ENCODE peak calls at places on chromosomes 6 and 20, in six cellular contexts. K is small intestine, Y is GM23248, L is SK-N-SH, U is ovary, C is IMR-90. P is an unnamed sample.
A peak's percentile ranks its signal among the peaks of the same experiment; 100 is the strongest.

GRCh38 chr6:17869010-17869752 is 118.3 kb downstream of the KIF13A start:
- DNase-seq in K (no peak), Y (peak; percentile 75), L (peak; percentile 22), U (no peak), C (peak; percentile 77), P (peak; percentile 42)

GRCh38 chr6:74705451-74705850 is 500.4 kb downstream of the COL12A1 start:
- DNase-seq in K (no peak), Y (peak; percentile 40), L (no peak), U (no peak), C (peak; percentile 13), P (no peak)

GRCh38 chr6:33211136-33211535 is 2.8 kb downstream of the RING1 start:
- DNase-seq in K (no peak), Y (no peak), L (peak; percentile 11), U (no peak), C (no peak), P (no peak)

GRCh38 chr20:63101781-63102719 is 95.3 kb upstream of the BHLHE23 start:
- DNase-seq in K (peak; percentile 30), Y (peak; percentile 68), L (peak; percentile 67), U (peak; percentile 35), C (peak; percentile 24), P (peak; percentile 13)

GRCh38 chr6:38234934-38235678 is 404.6 kb downstream of the BTBD9 start:
- DNase-seq in K (no peak), Y (no peak), L (no peak), U (no peak), C (no peak), P (no peak)

GRCh38 chr20:53238121-53238660 is 266.0 kb downstream of the TSHZ2 start:
- DNase-seq in K (no peak), Y (peak; percentile 72), L (no peak), U (no peak), C (no peak), P (no peak)

GRCh38 chr6:114989279-114989964 is 646.6 kb upstream of the HS3ST5 start:
- DNase-seq in K (no peak), Y (no peak), L (no peak), U (no peak), C (no peak), P (no peak)

GRCh38 chr6:3231213-3232016 is 4.0 kb upstream of the TUBB2B start:
- DNase-seq in K (peak; percentile 86), Y (peak; percentile 88), L (peak; percentile 78), U (no peak), C (peak; percentile 74), P (peak; percentile 60)

GRCh38 chr20:54172532-54172855 is 1.3 kb downstream of the CYP24A1 start:
- DNase-seq in K (no peak), Y (no peak), L (no peak), U (no peak), C (no peak), P (no peak)

GRCh38 chr6:56736804-56737203 is 94.1 kb upstream of the DST start:
- DNase-seq in K (no peak), Y (no peak), L (no peak), U (no peak), C (no peak), P (no peak)

GRCh38 chr6:55011034-55011433 is 163.3 kb upstream of the HCRTR2 start:
- DNase-seq in K (no peak), Y (no peak), L (no peak), U (no peak), C (no peak), P (no peak)

GRCh38 chr6:54073487-54073886 is 37.8 kb upstream of the MLIP start:
- DNase-seq in K (no peak), Y (no peak), L (no peak), U (no peak), C (no peak), P (no peak)

DNA sequence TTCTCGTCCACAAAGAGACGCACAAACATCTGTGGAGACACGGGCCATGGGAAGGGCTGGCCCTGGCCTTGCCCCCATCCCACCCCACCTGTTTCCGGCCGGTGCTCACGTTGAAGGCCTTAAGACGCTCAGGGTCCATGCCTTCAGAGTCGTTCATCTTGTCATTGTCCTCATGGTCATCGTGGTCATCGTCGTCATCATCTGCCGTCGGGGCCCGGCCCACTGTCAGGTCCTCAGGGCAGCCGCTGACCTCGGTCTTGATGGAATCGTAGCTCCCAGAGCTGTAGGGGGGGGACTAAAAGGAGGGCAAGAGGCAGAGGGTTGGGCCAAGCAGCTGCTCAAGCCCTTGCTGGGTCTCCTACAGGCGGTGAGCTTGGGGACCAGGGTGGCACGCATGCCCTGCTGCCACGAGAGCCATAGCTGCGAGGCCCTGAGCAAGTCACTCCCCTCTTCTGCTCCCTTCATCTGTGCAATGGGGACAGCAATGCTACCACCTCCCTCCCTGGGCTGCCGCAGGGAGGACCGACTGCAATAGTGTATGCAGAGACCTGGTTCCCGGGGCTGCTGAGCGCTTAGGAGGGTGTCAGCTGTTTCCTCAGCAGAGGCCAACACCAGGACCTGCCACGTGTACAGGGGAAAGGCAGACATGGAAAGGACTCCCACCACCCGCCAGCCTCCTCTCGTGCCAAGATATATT is 95.5 kb downstream of the ASXL1 start:
- DNase-seq in K (no peak), Y (no peak), L (no peak), U (peak; percentile 12), C (no peak), P (no peak)
- H3K36me3 ChIP-seq in K (peaks cover 27% of the 10 kb centered on the region), Y (no peaks in the 10 kb centered on the region), L (peaks cover 5% of the 10 kb centered on the region), U (no peaks in the 10 kb centered on the region), C (peaks cover 64% of the 10 kb centered on the region), P (no peaks in the 10 kb centered on the region)

GRCh38 chr6:152316024-152316423 is 321.1 kb downstream of the SYNE1 start:
- DNase-seq in K (no peak), Y (peak; percentile 85), L (no peak), U (no peak), C (peak; percentile 93), P (no peak)

GRCh38 chr6:152312434-152312833 is 324.7 kb downstream of the SYNE1 start:
- DNase-seq in K (no peak), Y (no peak), L (no peak), U (no peak), C (no peak), P (no peak)

GRCh38 chr6:152310371-152310954 is 326.7 kb downstream of the SYNE1 start:
- DNase-seq in K (no peak), Y (no peak), L (no peak), U (no peak), C (no peak), P (no peak)

GRCh38 chr6:152314483-152314832 is 322.7 kb downstream of the SYNE1 start:
- DNase-seq in K (no peak), Y (no peak), L (no peak), U (no peak), C (no peak), P (no peak)

GRCh38 chr6:152313542-152314482 is 323.4 kb downstream of the SYNE1 start:
- DNase-seq in K (no peak), Y (peak; percentile 49), L (no peak), U (no peak), C (peak; percentile 85), P (no peak)
- H3K27ac ChIP-seq in K (no peak overlapping the region), Y (peak overlapping the region; percentile 51), L (peak overlapping the region; percentile 95), U (no peak overlapping the region), C (peak overlapping the region; percentile 87), P (no peak overlapping the region)

GRCh38 chr6:145895802-145896201 is 68.4 kb downstream of the SHPRH start:
- DNase-seq in K (no peak), Y (peak; percentile 35), L (no peak), U (no peak), C (peak; percentile 28), P (no peak)
- H3K36me3 ChIP-seq in K (peaks cover 10% of the 10 kb centered on the region), Y (peaks cover 37% of the 10 kb centered on the region), L (peaks cover 49% of the 10 kb centered on the region), U (no peaks in the 10 kb centered on the region), C (peaks cover 9% of the 10 kb centered on the region), P (peaks cover 40% of the 10 kb centered on the region)

GRCh38 chr20:50921055-50921454 is 10.2 kb downstream of the ADNP start:
- DNase-seq in K (no peak), Y (peak; percentile 76), L (no peak), U (no peak), C (no peak), P (no peak)
- H3K27ac ChIP-seq in K (no peak overlapping the region), Y (peak overlapping the region; percentile 63), L (peak overlapping the region; percentile 46), U (no peak overlapping the region), C (no peak overlapping the region), P (no peak overlapping the region)

GRCh38 chr20:46399401-46399800 is 7.0 kb downstream of the ELMO2 start:
- DNase-seq in K (peak; percentile 30), Y (no peak), L (no peak), U (no peak), C (no peak), P (no peak)

GRCh38 chr20:46398963-46399362 is 7.5 kb downstream of the ELMO2 start:
- DNase-seq in K (no peak), Y (no peak), L (no peak), U (no peak), C (no peak), P (no peak)

GRCh38 chr20:46393967-46394366 is 12.4 kb downstream of the ELMO2 start:
- DNase-seq in K (no peak), Y (no peak), L (no peak), U (no peak), C (no peak), P (no peak)

GRCh38 chr20:46394872-46395470 is 11.4 kb downstream of the ELMO2 start:
- DNase-seq in K (no peak), Y (no peak), L (no peak), U (no peak), C (no peak), P (no peak)

GRCh38 chr20:46396052-46396451 is 10.4 kb downstream of the ELMO2 start:
- DNase-seq in K (no peak), Y (no peak), L (no peak), U (no peak), C (no peak), P (no peak)
- H3K36me3 ChIP-seq in K (peaks cover 10% of the 10 kb centered on the region), Y (peaks cover 23% of the 10 kb centered on the region), L (peaks cover 43% of the 10 kb centered on the region), U (no peaks in the 10 kb centered on the region), C (peaks cover 31% of the 10 kb centered on the region), P (peaks cover 39% of the 10 kb centered on the region)

GRCh38 chr6:31186052-31186734 is 15.7 kb upstream of the POU5F1 start:
- DNase-seq in K (peak; percentile 91), Y (no peak), L (no peak), U (no peak), C (no peak), P (peak; percentile 90)
- H3K27ac ChIP-seq in K (peak overlapping the region; percentile 68), Y (no peak overlapping the region), L (no peak overlapping the region), U (no peak overlapping the region), C (no peak overlapping the region), P (peak overlapping the region; percentile 95)

GRCh38 chr6:50410577-50410976 is 302.7 kb upstream of the TFAP2D start:
- DNase-seq in K (no peak), Y (no peak), L (no peak), U (no peak), C (no peak), P (no peak)
- H3K36me3 ChIP-seq in K (no peaks in the 10 kb centered on the region), Y (no peaks in the 10 kb centered on the region), L (no peaks in the 10 kb centered on the region), U (no peaks in the 10 kb centered on the region), C (no peaks in the 10 kb centered on the region), P (no peaks in the 10 kb centered on the region)

DNA sequence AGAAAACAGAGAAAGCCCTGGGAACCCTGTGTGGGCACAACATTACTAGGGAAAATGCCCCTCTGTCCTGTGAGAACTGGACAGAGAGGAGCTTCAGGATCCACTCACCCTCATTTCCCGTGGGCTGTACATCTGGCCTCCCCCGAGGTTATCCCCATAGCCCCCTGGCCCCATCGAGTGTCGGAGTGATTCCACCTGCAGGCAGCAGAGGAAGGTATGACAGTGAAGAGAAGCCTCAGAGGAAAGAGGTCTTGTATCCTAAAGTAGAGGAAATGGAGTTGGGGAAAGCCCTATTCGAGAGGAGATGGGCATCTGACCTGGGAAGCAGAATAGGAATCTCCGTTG is 2.4 kb upstream of the AGER start:
- DNase-seq in K (no peak), Y (no peak), L (no peak), U (no peak), C (no peak), P (no peak)
- H3K27ac ChIP-seq in K (no peak overlapping the region), Y (peak overlapping the region; percentile 81), L (peak overlapping the region; percentile 53), U (peak overlapping the region; percentile 63), C (no peak overlapping the region), P (no peak overlapping the region)